ENCODE peak calls at places on chromosome 18, in five cellular contexts. I is epithelial cell of prostate; Z is esophagus muscularis mucosa; R is fibroblast of lung; C is CD8-positive, alpha-beta T cell. K is an unnamed sample.

GRCh38 chr18:23523429-23524212 is 20.3 kb downstream of the RMC1 start:
- DNase-seq in I (no peak), Z (no peak), R (peak), C (no peak), K (no peak)

GRCh38 chr18:21663615-21664014 is 41.0 kb downstream of the ABHD3 start:
- DNase-seq in I (no peak), Z (no peak), R (no peak), C (no peak), K (no peak)

GRCh38 chr18:59748628-59749360 is 51.6 kb upstream of the CCBE1 start:
- DNase-seq in I (peak), Z (no peak), R (peak), C (no peak), K (no peak)

GRCh38 chr18:8889479-8889878 is 184.1 kb downstream of the MTCL1 start:
- DNase-seq in I (no peak), Z (no peak), R (peak), C (no peak), K (no peak)

GRCh38 chr18:48061781-48062570 is 131.5 kb upstream of the SMAD2 start:
- DNase-seq in I (no peak), Z (no peak), R (no peak), C (no peak), K (peak)

GRCh38 chr18:36628435-36629094 is 200.2 kb downstream of the TPGS2 start:
- DNase-seq in I (peak), Z (no peak), R (peak), C (no peak), K (no peak)

GRCh38 chr18:9673296-9674251 is 34.5 kb upstream of the RAB31 start:
- DNase-seq in I (peak), Z (peak), R (peak), C (no peak), K (peak)

GRCh38 chr18:31101148-31102019 is 837 bp downstream of the DSC2 start:
- DNase-seq in I (no peak), Z (no peak), R (peak), C (no peak), K (peak)

GRCh38 chr18:2979027-2979570 is 33.8 kb downstream of the LPIN2 start:
- DNase-seq in I (no peak), Z (no peak), R (peak), C (no peak), K (no peak)

GRCh38 chr18:21741511-21742322 is 1.1 kb downstream of the MIB1 start:
- DNase-seq in I (no peak), Z (no peak), R (peak), C (no peak), K (peak)

GRCh38 chr18:70376137-70376913 is 87.5 kb downstream of the SOCS6 start:
- DNase-seq in I (no peak), Z (no peak), R (no peak), C (no peak), K (no peak)

GRCh38 chr18:56276466-56276865 is 361.9 kb downstream of the TXNL1 start:
- DNase-seq in I (no peak), Z (no peak), R (no peak), C (no peak), K (no peak)

GRCh38 chr18:67634631-67635338 is 118.3 kb upstream of the DSEL start:
- DNase-seq in I (no peak), Z (no peak), R (no peak), C (no peak), K (no peak)

GRCh38 chr18:26421503-26421902 is 126.8 kb downstream of the KCTD1 start:
- DNase-seq in I (no peak), Z (peak), R (no peak), C (no peak), K (no peak)

GRCh38 chr18:36849288-36850011 is 20.5 kb downstream of the KIAA1328 start:
- DNase-seq in I (no peak), Z (no peak), R (peak), C (no peak), K (no peak)

GRCh38 chr18:79547413-79548076 is 132.1 kb upstream of the CTDP1 start:
- DNase-seq in I (no peak), Z (no peak), R (no peak), C (no peak), K (no peak)

GRCh38 chr18:27860701-27861107 is 316.2 kb downstream of the CDH2 start:
- DNase-seq in I (no peak), Z (no peak), R (peak), C (no peak), K (no peak)

GRCh38 chr18:24989760-24990547 is 362.0 kb downstream of the ZNF521 start:
- DNase-seq in I (no peak), Z (no peak), R (no peak), C (no peak), K (no peak)

GRCh38 chr18:9683418-9684396 is 24.4 kb upstream of the RAB31 start:
- DNase-seq in I (no peak), Z (no peak), R (peak), C (no peak), K (no peak)

GRCh38 chr18:5296706-5297320 is 1.3 kb upstream of the ZBTB14 start:
- DNase-seq in I (no peak), Z (peak), R (peak), C (peak), K (peak)

GRCh38 chr18:64287926-64288325 is 139.0 kb upstream of the LINC00305 start:
- DNase-seq in I (no peak), Z (no peak), R (no peak), C (no peak), K (no peak)

GRCh38 chr18:66749030-66749429 is 145.1 kb upstream of the CDH19 start:
- DNase-seq in I (no peak), Z (no peak), R (peak), C (no peak), K (no peak)

GRCh38 chr18:45110577-45111506 is 430.2 kb downstream of the SETBP1 start:
- DNase-seq in I (no peak), Z (no peak), R (peak), C (no peak), K (no peak)

GRCh38 chr18:68779169-68779568 is 18.7 kb upstream of the CCDC102B start:
- DNase-seq in I (peak), Z (no peak), R (no peak), C (no peak), K (no peak)

GRCh38 chr18:8868276-8868675 is 162.9 kb downstream of the MTCL1 start:
- DNase-seq in I (no peak), Z (no peak), R (no peak), C (no peak), K (no peak)

GRCh38 chr18:35162995-35163394 is 77.8 kb upstream of the ZNF397 start:
- DNase-seq in I (no peak), Z (no peak), R (no peak), C (no peak), K (no peak)
- H3K27ac ChIP-seq in I (no peak), Z (peak), R (no peak), C (no peak), K (no peak)

GRCh38 chr18:49114556-49114955 is 163.8 kb upstream of the SMAD7 start:
- DNase-seq in I (no peak), Z (no peak), R (no peak), C (no peak), K (no peak)
- H3K27ac ChIP-seq in I (no peak), Z (no peak), R (no peak), C (no peak), K (no peak)

DNA sequence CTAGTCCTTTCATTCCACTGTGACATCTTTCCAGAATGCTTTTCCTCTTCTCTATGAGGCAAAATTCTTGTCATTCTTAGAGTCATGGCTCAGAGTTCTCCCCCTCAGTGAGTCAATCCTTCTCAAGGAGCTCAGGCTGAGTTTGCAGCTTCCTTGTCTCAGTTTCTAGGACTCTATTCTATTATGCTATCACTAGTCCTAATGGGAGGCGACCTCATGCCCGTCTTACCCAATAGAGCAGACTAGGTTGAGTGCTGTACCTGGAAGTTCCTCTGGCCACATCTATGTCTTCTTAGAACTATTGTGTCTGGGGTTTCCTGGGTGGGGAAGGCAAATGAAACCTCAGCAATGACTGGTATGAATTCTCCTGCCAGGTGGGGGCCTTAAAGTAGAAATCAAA is 51.5 kb downstream of the HAUS1 start:
- DNase-seq in I (peak), Z (no peak), R (peak), C (no peak), K (no peak)
- H3K27ac ChIP-seq in I (peak), Z (no peak), R (no peak), C (peak), K (no peak)

GRCh38 chr18:55088561-55088960 is 129.3 kb upstream of the CCDC68 start:
- DNase-seq in I (no peak), Z (no peak), R (peak), C (no peak), K (no peak)
- H3K27ac ChIP-seq in I (no peak), Z (no peak), R (no peak), C (no peak), K (no peak)

GRCh38 chr18:76476665-76477561 is 18.1 kb downstream of the ZNF516 start:
- DNase-seq in I (no peak), Z (peak), R (peak), C (no peak), K (no peak)

GRCh38 chr18:76482267-76482666 is 12.8 kb downstream of the ZNF516 start:
- DNase-seq in I (no peak), Z (no peak), R (no peak), C (no peak), K (no peak)

GRCh38 chr18:76482971-76483691 is 11.9 kb downstream of the ZNF516 start:
- DNase-seq in I (no peak), Z (no peak), R (no peak), C (no peak), K (no peak)

GRCh38 chr18:76480913-76481312 is 14.1 kb downstream of the ZNF516 start:
- DNase-seq in I (no peak), Z (no peak), R (no peak), C (no peak), K (no peak)

DNA sequence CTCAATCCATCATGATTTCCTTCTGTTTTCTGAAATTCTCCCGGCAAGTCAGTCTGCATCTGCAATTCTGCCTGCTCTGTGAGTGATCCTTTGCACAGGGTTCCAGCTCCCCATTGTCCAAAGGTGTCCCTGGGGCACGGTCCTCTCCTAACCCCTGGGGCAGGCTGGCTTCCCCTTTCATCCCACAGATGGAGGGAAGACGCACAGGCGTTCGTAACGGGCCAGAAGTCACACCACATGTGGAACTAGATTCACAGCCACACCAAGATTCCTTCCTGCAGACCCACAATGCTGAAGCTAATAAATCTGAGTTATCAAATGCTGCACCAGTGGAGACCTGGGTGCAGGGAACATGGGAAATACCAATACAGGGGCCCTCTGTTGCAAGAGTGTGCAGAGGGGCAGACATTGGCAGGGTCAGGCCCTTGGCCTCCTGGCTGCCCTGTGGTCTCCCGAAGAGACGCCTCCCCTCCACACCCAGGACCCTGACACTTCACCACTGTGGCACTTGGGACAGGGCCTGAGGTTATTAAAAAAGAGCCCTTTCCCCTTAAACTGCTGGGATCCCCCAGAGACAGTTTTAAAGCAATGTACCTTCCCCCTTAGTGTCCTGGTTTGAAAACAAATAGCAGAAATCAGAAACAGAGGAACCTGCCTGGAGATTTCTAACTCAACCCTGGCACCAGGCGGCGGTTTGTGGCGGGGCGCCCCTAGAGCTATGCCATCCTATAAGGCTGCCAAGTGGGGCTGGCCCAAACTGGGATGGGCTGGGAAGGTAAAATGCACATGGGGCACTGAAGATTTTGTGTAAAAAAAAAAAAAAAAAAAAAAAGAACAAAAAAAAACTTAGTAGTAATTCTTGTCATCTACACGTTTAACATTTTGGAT is 15.4 kb downstream of the ZNF516 start:
- DNase-seq in I (no peak), Z (peak), R (no peak), C (no peak), K (no peak)
- H3K27ac ChIP-seq in I (no peak), Z (no peak), R (no peak), C (no peak), K (no peak)

GRCh38 chr18:75083761-75084160 is 125.2 kb downstream of the PTGR3 start:
- DNase-seq in I (no peak), Z (no peak), R (no peak), C (no peak), K (no peak)

GRCh38 chr18:75083131-75083530 is 125.8 kb downstream of the PTGR3 start:
- DNase-seq in I (no peak), Z (no peak), R (no peak), C (no peak), K (no peak)

GRCh38 chr18:75086494-75087034 is 122.4 kb downstream of the PTGR3 start:
- DNase-seq in I (no peak), Z (no peak), R (no peak), C (no peak), K (no peak)

GRCh38 chr18:75076286-75076685 is 132.7 kb downstream of the PTGR3 start:
- DNase-seq in I (no peak), Z (no peak), R (no peak), C (no peak), K (no peak)

DNA sequence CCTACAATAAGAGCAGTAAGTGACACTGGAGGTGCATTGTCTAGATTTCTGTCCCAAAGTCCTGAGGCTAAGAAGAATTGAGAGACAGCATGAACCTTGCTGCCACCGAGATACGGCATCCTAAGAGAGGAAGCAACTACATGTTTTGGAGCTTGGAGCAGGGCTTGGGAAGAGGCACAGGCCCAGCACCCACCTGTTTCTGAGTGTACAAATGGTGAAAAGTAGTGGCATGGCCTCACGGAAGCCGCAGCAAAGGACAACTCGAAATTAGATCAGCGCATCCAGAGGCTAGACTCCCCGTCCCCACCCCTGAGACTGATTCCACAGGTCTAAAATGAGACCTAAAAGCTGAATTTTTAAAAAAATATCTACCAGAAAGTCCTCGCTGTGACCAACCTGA is 127.5 kb downstream of the PTGR3 start:
- DNase-seq in I (no peak), Z (no peak), R (no peak), C (no peak), K (no peak)
- H3K27ac ChIP-seq in I (no peak), Z (no peak), R (no peak), C (no peak), K (no peak)

GRCh38 chr18:62978251-62979049 is 263.1 kb downstream of the PHLPP1 start:
- DNase-seq in I (no peak), Z (no peak), R (no peak), C (no peak), K (no peak)
- H3K27ac ChIP-seq in I (no peak), Z (no peak), R (no peak), C (no peak), K (no peak)

GRCh38 chr18:1464444-1465217 is 560.0 kb downstream of the ADCYAP1 start:
- DNase-seq in I (no peak), Z (no peak), R (no peak), C (no peak), K (no peak)
- H3K27ac ChIP-seq in I (no peak), Z (no peak), R (no peak), C (no peak), K (no peak)

K was measured in Peyer's patch.